ENCODE peak calls at places on chromosome 2, in seven cellular contexts. P, G, S, Z, R, M and O are unnamed samples.

GRCh38 chr2:108074945-108075344 is 88.6 kb downstream of the SLC5A7 start:
- DNase-seq in P (no peak), G (no peak), S (no peak), Z (no peak), R (no peak), M (no peak), O (no peak)

GRCh38 chr2:160388464-160389263 is 104.9 kb downstream of the RBMS1 start:
- DNase-seq in P (no peak), G (peak; percentile 25), S (peak; percentile 34), Z (no peak), R (no peak), M (peak; percentile 53), O (no peak)

GRCh38 chr2:85949280-85949679 is 60.5 kb upstream of the ST3GAL5 start:
- DNase-seq in P (no peak), G (no peak), S (no peak), Z (no peak), R (no peak), M (peak; percentile 75), O (no peak)

GRCh38 chr2:227822416-227823003 is 8.9 kb downstream of the CCL20 start:
- DNase-seq in P (no peak), G (no peak), S (no peak), Z (no peak), R (no peak), M (no peak), O (no peak)

GRCh38 chr2:73995810-73996209 is 11.1 kb downstream of the TET3 start:
- DNase-seq in P (no peak), G (no peak), S (no peak), Z (no peak), R (no peak), M (no peak), O (no peak)

GRCh38 chr2:171957061-171957460 is 34.8 kb downstream of the HAT1 start:
- DNase-seq in P (no peak), G (no peak), S (no peak), Z (peak; percentile 9), R (no peak), M (no peak), O (no peak)

GRCh38 chr2:143476421-143477084 is 347.3 kb downstream of the ARHGAP15 start:
- DNase-seq in P (peak; percentile 29), G (no peak), S (no peak), Z (no peak), R (no peak), M (no peak), O (no peak)

GRCh38 chr2:124921221-124921620 is 896.1 kb downstream of the CNTNAP5 start:
- DNase-seq in P (no peak), G (no peak), S (no peak), Z (no peak), R (no peak), M (no peak), O (no peak)

GRCh38 chr2:22694856-22695255 is 690.1 kb upstream of the KLHL29 start:
- DNase-seq in P (no peak), G (no peak), S (no peak), Z (no peak), R (no peak), M (no peak), O (no peak)

GRCh38 chr2:218890369-218890768 is 9.7 kb downstream of the WNT10A start:
- DNase-seq in P (no peak), G (no peak), S (no peak), Z (no peak), R (no peak), M (no peak), O (no peak)

GRCh38 chr2:218743072-218743471 is 32.4 kb downstream of the TTLL4 start:
- DNase-seq in P (no peak), G (no peak), S (no peak), Z (no peak), R (no peak), M (no peak), O (no peak)

GRCh38 chr2:218260742-218261423 is at the start of gene GPBAR1:
- DNase-seq in P (no peak), G (no peak), S (no peak), Z (no peak), R (no peak), M (no peak), O (no peak)

GRCh38 chr2:2639251-2640139 is 308.4 kb upstream of the MYT1L start:
- DNase-seq in P (no peak), G (no peak), S (no peak), Z (no peak), R (peak; percentile 24), M (no peak), O (no peak)

GRCh38 chr2:19987936-19988335 is 2.0 kb downstream of the WDR35 start:
- DNase-seq in P (no peak), G (no peak), S (no peak), Z (no peak), R (no peak), M (no peak), O (no peak)